ENCODE peak calls at places on chromosomes 7 and 10, in five cellular contexts. N, G, E, D and X are unnamed samples.

GRCh38 chr7:17131060-17131345 is 167.4 kb upstream of the AHR start:
- DNase-seq in N (no peak), G (no peak), E (no peak), D (no peak), X (no peak)

GRCh38 chr10:62112325-62112724 is 156.3 kb downstream of the RTKN2 start:
- DNase-seq in E (no peak), N (no peak), D (no peak), G (no peak), X (no peak)

GRCh38 chr10:113982296-113982695 is 61.4 kb upstream of the ADRB1 start:
- DNase-seq in D (no peak), N (no peak), G (no peak), E (no peak), X (no peak)

GRCh38 chr10:3995302-3996210 is 210.5 kb upstream of the KLF6 start:
- DNase-seq in N (no peak), G (no peak), D (no peak), E (no peak), X (no peak)

GRCh38 chr7:77327067-77327931 is 88.8 kb downstream of the GSAP start:
- DNase-seq in E (peak; percentile 84), N (no peak), G (no peak), D (peak; percentile 23), X (no peak)

GRCh38 chr10:569961-570630 is 119.4 kb downstream of the DIP2C start:
- DNase-seq in N (no peak), D (no peak), E (no peak), G (no peak), X (no peak)

GRCh38 chr7:82211333-82211732 is 232.2 kb downstream of the CACNA2D1 start:
- DNase-seq in E (no peak), N (no peak), G (no peak), D (no peak), X (no peak)

GRCh38 chr7:42237162-42237821 is at the start of gene GLI3:
- DNase-seq in N (peak; percentile 78), E (peak; percentile 98), D (peak; percentile 70), G (no peak), X (peak; percentile 87)

GRCh38 chr7:151167197-151167911 is at the start of gene GBX1:
- DNase-seq in D (no peak), E (no peak), G (no peak), N (no peak), X (no peak)

GRCh38 chr7:112537822-112538221 is 57.0 kb downstream of the LSMEM1 start:
- DNase-seq in N (no peak), G (no peak), D (no peak), E (no peak), X (no peak)

GRCh38 chr10:30691601-30692015 is 62.1 kb upstream of the LYZL2 start:
- DNase-seq in E (no peak), G (no peak), N (no peak), D (no peak), X (no peak)

GRCh38 chr10:44978570-44979280 is at the start of gene DEPP1:
- DNase-seq in G (peak; percentile 91), E (peak; percentile 98), N (peak; percentile 82), D (peak; percentile 94), X (peak; percentile 96)

DNA sequence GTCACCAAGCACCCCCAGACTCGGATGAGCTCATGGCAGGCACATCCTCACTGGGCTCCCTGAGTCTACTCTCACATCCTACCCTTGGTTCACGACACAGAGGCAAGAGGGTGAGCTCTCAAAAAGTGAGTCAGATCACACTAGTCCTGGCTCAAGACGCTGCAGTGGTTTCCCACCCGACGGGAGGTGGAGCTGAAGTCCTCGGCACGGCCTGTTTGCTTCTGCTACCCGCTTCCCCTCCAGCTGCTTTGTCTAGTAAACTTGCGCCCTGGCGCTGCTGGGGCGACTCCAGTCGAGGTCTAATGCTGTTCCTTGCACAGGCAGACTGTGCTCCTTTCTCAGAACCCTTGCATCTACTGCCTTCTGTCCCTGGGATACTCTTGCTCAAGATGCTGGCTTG is 13.5 kb upstream of the SFMBT2 start:
- DNase-seq in D (peak; percentile 19), E (no peak), N (peak; percentile 78), G (no peak), X (no peak)
- TF ChIP-seq POLR2AphosphoS5 in D (no peak), E (no peak), N (no peak), G (no peak), X (no peak)

GRCh38 chr10:15053061-15053460 is 9.3 kb downstream of the OLAH start:
- DNase-seq in E (no peak), G (no peak), N (no peak), D (no peak), X (no peak)

GRCh38 chr10:15060638-15061037 is 16.9 kb downstream of the OLAH start:
- DNase-seq in D (no peak), G (no peak), E (no peak), N (no peak), X (no peak)

GRCh38 chr10:15059914-15060313 is 16.2 kb downstream of the OLAH start:
- DNase-seq in N (no peak), E (no peak), G (no peak), D (no peak), X (no peak)

GRCh38 chr10:15058689-15059088 is 14.9 kb downstream of the OLAH start:
- DNase-seq in D (no peak), G (no peak), N (no peak), E (no peak), X (no peak)
- TF ChIP-seq POLR2AphosphoS5 in D (no peak), G (no peak), N (no peak), E (no peak), X (no peak)

GRCh38 chr7:106658504-106659368 is 2.2 kb downstream of the CCDC71L start:
- DNase-seq in E (no peak), N (no peak), G (no peak), D (no peak), X (no peak)

GRCh38 chr7:106659369-106659962 is 1.5 kb downstream of the CCDC71L start:
- DNase-seq in G (no peak), E (no peak), N (no peak), D (no peak), X (no peak)

GRCh38 chr7:106657085-106657991 is 3.6 kb downstream of the CCDC71L start:
- DNase-seq in N (no peak), D (no peak), E (no peak), G (no peak), X (no peak)

GRCh38 chr7:106660862-106661720 is at the start of gene CCDC71L:
- DNase-seq in E (peak; percentile 98), N (peak; percentile 98), G (peak; percentile 56), D (peak; percentile 95), X (peak; percentile 94)

DNA sequence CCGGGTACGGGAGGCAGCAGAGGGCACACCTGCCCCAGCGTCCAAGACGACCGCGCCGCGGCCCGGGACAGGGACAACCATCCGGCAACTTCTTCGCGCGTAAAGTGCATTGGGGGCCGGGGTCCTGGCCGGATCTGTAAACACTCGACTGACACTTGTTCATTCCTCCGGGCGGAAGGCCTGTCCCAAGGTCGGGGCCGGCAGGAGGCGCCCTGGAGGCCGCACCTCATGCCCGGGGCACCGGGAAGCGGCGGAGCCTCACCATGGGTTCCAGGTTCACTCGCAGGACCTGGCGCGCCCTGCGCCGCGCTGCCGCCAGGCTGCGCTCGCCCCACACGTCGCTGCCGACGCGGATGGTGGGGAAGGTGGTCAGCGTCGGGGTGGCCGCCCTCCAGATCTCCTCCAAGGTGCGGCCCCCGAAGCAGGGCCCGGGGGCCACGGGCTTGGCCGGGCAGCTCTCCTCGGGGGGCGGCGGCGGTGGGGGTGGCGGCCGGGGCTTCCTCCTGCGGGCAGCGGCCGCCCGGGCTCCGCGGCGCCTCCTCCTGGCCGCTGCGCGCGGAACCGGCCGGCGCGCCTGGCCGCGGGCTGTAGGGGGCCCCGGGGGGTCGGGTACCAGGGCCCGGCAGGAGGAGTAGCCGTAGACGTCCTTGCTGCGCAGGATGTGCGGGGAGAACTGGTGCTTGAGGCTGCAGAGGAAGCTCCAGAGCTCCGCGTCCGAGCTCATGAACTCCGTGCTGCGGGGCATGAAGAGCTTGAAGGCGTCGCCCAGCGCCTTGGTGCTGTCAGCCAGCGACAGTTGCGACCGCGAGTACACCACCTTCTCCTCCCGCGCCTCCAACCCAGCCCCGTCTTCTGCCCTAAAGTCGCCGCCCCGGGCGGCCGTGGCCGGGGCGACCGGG is 746 bp downstream of the CCDC71L start:
- DNase-seq in D (peak; percentile 85), G (peak; percentile 55), N (peak; percentile 97), E (peak; percentile 86), X (peak; percentile 72)
- TF ChIP-seq POLR2AphosphoS5 in D (peak; percentile 38), G (no peak), N (peak; percentile 63), E (peak; percentile 18), X (peak; percentile 59)

GRCh38 chr7:149000961-149001360 is 27.3 kb downstream of the PDIA4 start:
- DNase-seq in N (peak; percentile 63), D (no peak), G (no peak), E (no peak), X (no peak)

GRCh38 chr7:149003560-149004305 is 24.6 kb downstream of the PDIA4 start:
- DNase-seq in D (no peak), N (peak; percentile 43), E (no peak), G (no peak), X (no peak)

GRCh38 chr7:149003018-149003417 is 25.3 kb downstream of the PDIA4 start:
- DNase-seq in D (no peak), G (no peak), E (no peak), N (peak; percentile 58), X (no peak)

GRCh38 chr7:149002604-149003003 is 25.7 kb downstream of the PDIA4 start:
- DNase-seq in N (peak; percentile 56), E (no peak), D (no peak), G (no peak), X (no peak)

GRCh38 chr7:149001427-149002068 is 26.8 kb downstream of the PDIA4 start:
- DNase-seq in D (no peak), E (no peak), N (peak; percentile 53), G (no peak), X (no peak)
- TF ChIP-seq POLR2AphosphoS5 in D (no peak), E (no peak), N (no peak), G (no peak), X (no peak)

GRCh38 chr10:79127151-79127961 is 58.6 kb downstream of the ZMIZ1 start:
- DNase-seq in D (peak; percentile 61), E (peak; percentile 90), G (no peak), N (no peak), X (peak; percentile 63)
- TF ChIP-seq POLR2AphosphoS5 in D (no peak), E (no peak), G (no peak), N (peak; percentile 38), X (no peak)

GRCh38 chr7:116708861-116709260 is 36.9 kb downstream of the MET start:
- DNase-seq in D (no peak), G (no peak), N (no peak), E (no peak), X (no peak)

GRCh38 chr7:116706668-116707126 is 34.7 kb downstream of the MET start:
- DNase-seq in D (no peak), G (peak; percentile 83), N (no peak), E (no peak), X (no peak)

GRCh38 chr7:116709336-116709735 is 37.3 kb downstream of the MET start:
- DNase-seq in E (no peak), D (no peak), G (no peak), N (no peak), X (no peak)

GRCh38 chr7:116707289-116707688 is 35.3 kb downstream of the MET start:
- DNase-seq in N (no peak), G (no peak), E (no peak), D (no peak), X (no peak)

DNA sequence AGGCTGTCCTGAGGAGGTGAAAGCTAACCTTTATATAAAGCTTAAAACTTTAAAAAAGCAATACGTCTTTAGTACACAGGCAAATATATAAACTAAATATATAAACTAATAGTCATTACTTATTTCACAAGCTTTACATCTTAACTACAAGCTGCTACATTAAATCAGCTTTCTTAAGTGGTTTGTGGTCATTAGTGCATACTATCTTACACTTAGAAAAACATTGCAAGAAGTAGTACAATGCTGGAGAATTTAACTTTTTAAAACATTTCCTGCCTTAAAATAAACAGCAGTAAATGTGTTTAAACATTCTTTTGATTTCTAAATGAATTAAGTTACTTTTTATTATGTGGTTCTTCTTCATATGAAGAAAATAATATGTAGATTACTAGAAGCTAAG is 36.3 kb downstream of the MET start:
- DNase-seq in E (no peak), N (no peak), G (no peak), D (no peak), X (no peak)
- TF ChIP-seq POLR2AphosphoS5 in E (no peak), N (no peak), G (no peak), D (no peak), X (no peak)